ENCODE peak calls at places on chromosomes 11 and 22, in six cellular contexts. One of them, this sample, is unnamed.

GRCh38 chr11:283405-284080 is 5.3 kb downstream of the NLRP6 start:
- DNase-seq in mesendoderm: no peak
- DNase-seq in dorsolateral prefrontal cortex: peak
- DNase-seq in IMR-90: no peak
- DNase-seq in CD4-positive, alpha-beta T cell: no peak
- DNase-seq in fibroblast of lung: no peak
- DNase-seq in this sample: no peak

GRCh38 chr11:95338430-95338991 is 107.5 kb upstream of the SESN3 start:
- DNase-seq in mesendoderm: no peak
- DNase-seq in dorsolateral prefrontal cortex: no peak
- DNase-seq in IMR-90: peak
- DNase-seq in CD4-positive, alpha-beta T cell: no peak
- DNase-seq in fibroblast of lung: peak
- DNase-seq in this sample: no peak

GRCh38 chr11:119803139-119803538 is 74.1 kb upstream of the NECTIN1 start:
- DNase-seq in mesendoderm: no peak
- DNase-seq in dorsolateral prefrontal cortex: no peak
- DNase-seq in IMR-90: no peak
- DNase-seq in CD4-positive, alpha-beta T cell: no peak
- DNase-seq in fibroblast of lung: no peak
- DNase-seq in this sample: no peak

GRCh38 chr11:4826425-4826824 is 5.3 kb downstream of the OR51F2 start:
- DNase-seq in mesendoderm: peak
- DNase-seq in dorsolateral prefrontal cortex: no peak
- DNase-seq in IMR-90: peak
- DNase-seq in CD4-positive, alpha-beta T cell: no peak
- DNase-seq in fibroblast of lung: peak
- DNase-seq in this sample: no peak

GRCh38 chr11:128687321-128687720 is 6.6 kb upstream of the FLI1 start:
- DNase-seq in mesendoderm: peak
- DNase-seq in dorsolateral prefrontal cortex: no peak
- DNase-seq in IMR-90: no peak
- DNase-seq in CD4-positive, alpha-beta T cell: no peak
- DNase-seq in fibroblast of lung: no peak
- DNase-seq in this sample: no peak

GRCh38 chr11:110471315-110471714 is 41.6 kb downstream of the FDX1 start:
- DNase-seq in mesendoderm: no peak
- DNase-seq in dorsolateral prefrontal cortex: no peak
- DNase-seq in IMR-90: peak
- DNase-seq in CD4-positive, alpha-beta T cell: no peak
- DNase-seq in fibroblast of lung: peak
- DNase-seq in this sample: no peak

GRCh38 chr11:58567889-58568512 is 7.7 kb downstream of the LPXN start:
- DNase-seq in mesendoderm: peak
- DNase-seq in dorsolateral prefrontal cortex: no peak
- DNase-seq in IMR-90: peak
- DNase-seq in CD4-positive, alpha-beta T cell: peak
- DNase-seq in fibroblast of lung: peak
- DNase-seq in this sample: peak

GRCh38 chr11:457071-457760 is 7.1 kb downstream of the PTDSS2 start:
- DNase-seq in mesendoderm: no peak
- DNase-seq in dorsolateral prefrontal cortex: no peak
- DNase-seq in IMR-90: no peak
- DNase-seq in CD4-positive, alpha-beta T cell: no peak
- DNase-seq in fibroblast of lung: no peak
- DNase-seq in this sample: peak

GRCh38 chr11:40924915-40925314 is 534.5 kb downstream of the LRRC4C start:
- DNase-seq in mesendoderm: peak
- DNase-seq in dorsolateral prefrontal cortex: no peak
- DNase-seq in IMR-90: no peak
- DNase-seq in CD4-positive, alpha-beta T cell: no peak
- DNase-seq in fibroblast of lung: no peak
- DNase-seq in this sample: no peak

GRCh38 chr11:45436118-45436517 is 150.0 kb upstream of the SYT13 start:
- DNase-seq in mesendoderm: no peak
- DNase-seq in dorsolateral prefrontal cortex: no peak
- DNase-seq in IMR-90: no peak
- DNase-seq in CD4-positive, alpha-beta T cell: no peak
- DNase-seq in fibroblast of lung: no peak
- DNase-seq in this sample: no peak

GRCh38 chr22:46073683-46074504 is 76.4 kb upstream of the PPARA start:
- DNase-seq in mesendoderm: no peak
- DNase-seq in dorsolateral prefrontal cortex: peak
- DNase-seq in IMR-90: peak
- DNase-seq in CD4-positive, alpha-beta T cell: no peak
- DNase-seq in fibroblast of lung: peak
- DNase-seq in this sample: no peak

GRCh38 chr11:92453055-92453454 is 228.4 kb downstream of the FAT3 start:
- DNase-seq in mesendoderm: no peak
- DNase-seq in dorsolateral prefrontal cortex: no peak
- DNase-seq in IMR-90: peak
- DNase-seq in CD4-positive, alpha-beta T cell: no peak
- DNase-seq in fibroblast of lung: peak
- DNase-seq in this sample: no peak

GRCh38 chr11:6599884-6600390 is 3.5 kb downstream of the RRP8 start:
- DNase-seq in mesendoderm: no peak
- DNase-seq in dorsolateral prefrontal cortex: no peak
- DNase-seq in IMR-90: no peak
- DNase-seq in CD4-positive, alpha-beta T cell: no peak
- DNase-seq in fibroblast of lung: no peak
- DNase-seq in this sample: no peak

GRCh38 chr22:25069758-25070461 is 117.4 kb downstream of the KIAA1671 start:
- DNase-seq in mesendoderm: no peak
- DNase-seq in dorsolateral prefrontal cortex: no peak
- DNase-seq in IMR-90: no peak
- DNase-seq in CD4-positive, alpha-beta T cell: no peak
- DNase-seq in fibroblast of lung: no peak
- DNase-seq in this sample: peak

GRCh38 chr11:17812286-17813187 is 78.0 kb downstream of the KCNC1 start:
- DNase-seq in mesendoderm: no peak
- DNase-seq in dorsolateral prefrontal cortex: no peak
- DNase-seq in IMR-90: no peak
- DNase-seq in CD4-positive, alpha-beta T cell: no peak
- DNase-seq in fibroblast of lung: no peak
- DNase-seq in this sample: no peak

GRCh38 chr11:105673089-105673488 is 63.2 kb downstream of the GRIA4 start:
- DNase-seq in mesendoderm: peak
- DNase-seq in dorsolateral prefrontal cortex: no peak
- DNase-seq in IMR-90: peak
- DNase-seq in CD4-positive, alpha-beta T cell: no peak
- DNase-seq in fibroblast of lung: peak
- DNase-seq in this sample: peak

GRCh38 chr11:35162795-35163194 is 23.8 kb downstream of the CD44 start:
- DNase-seq in mesendoderm: no peak
- DNase-seq in dorsolateral prefrontal cortex: no peak
- DNase-seq in IMR-90: peak
- DNase-seq in CD4-positive, alpha-beta T cell: no peak
- DNase-seq in fibroblast of lung: no peak
- DNase-seq in this sample: no peak

GRCh38 chr11:74371269-74372039 is 26.8 kb downstream of the PGM2L1 start:
- DNase-seq in mesendoderm: no peak
- DNase-seq in dorsolateral prefrontal cortex: no peak
- DNase-seq in IMR-90: peak
- DNase-seq in CD4-positive, alpha-beta T cell: no peak
- DNase-seq in fibroblast of lung: peak
- DNase-seq in this sample: no peak

GRCh38 chr22:31895317-31896133 is 48.8 kb upstream of the YWHAH start:
- DNase-seq in mesendoderm: no peak
- DNase-seq in dorsolateral prefrontal cortex: no peak
- DNase-seq in IMR-90: peak
- DNase-seq in CD4-positive, alpha-beta T cell: no peak
- DNase-seq in fibroblast of lung: no peak
- DNase-seq in this sample: no peak

GRCh38 chr11:88689548-88690240 is 352.2 kb upstream of the CTSC start:
- DNase-seq in mesendoderm: no peak
- DNase-seq in dorsolateral prefrontal cortex: no peak
- DNase-seq in IMR-90: no peak
- DNase-seq in CD4-positive, alpha-beta T cell: peak
- DNase-seq in fibroblast of lung: no peak
- DNase-seq in this sample: no peak

GRCh38 chr11:14012836-14013235 is 50.3 kb downstream of the SPON1 start:
- DNase-seq in mesendoderm: no peak
- DNase-seq in dorsolateral prefrontal cortex: no peak
- DNase-seq in IMR-90: peak
- DNase-seq in CD4-positive, alpha-beta T cell: no peak
- DNase-seq in fibroblast of lung: peak
- DNase-seq in this sample: no peak

GRCh38 chr22:29199702-29200400 is 5.8 kb upstream of the EMID1 start:
- DNase-seq in mesendoderm: no peak
- DNase-seq in dorsolateral prefrontal cortex: no peak
- DNase-seq in IMR-90: no peak
- DNase-seq in CD4-positive, alpha-beta T cell: no peak
- DNase-seq in fibroblast of lung: no peak
- DNase-seq in this sample: no peak

GRCh38 chr11:134616048-134616447 is 204.0 kb upstream of the B3GAT1 start:
- DNase-seq in mesendoderm: no peak
- DNase-seq in dorsolateral prefrontal cortex: no peak
- DNase-seq in IMR-90: no peak
- DNase-seq in CD4-positive, alpha-beta T cell: no peak
- DNase-seq in fibroblast of lung: no peak
- DNase-seq in this sample: no peak

GRCh38 chr11:64516226-64516625 is 74.8 kb upstream of the SLC22A12 start:
- DNase-seq in mesendoderm: peak
- DNase-seq in dorsolateral prefrontal cortex: no peak
- DNase-seq in IMR-90: no peak
- DNase-seq in CD4-positive, alpha-beta T cell: no peak
- DNase-seq in fibroblast of lung: no peak
- DNase-seq in this sample: no peak

GRCh38 chr11:2737876-2738275 is 38.1 kb upstream of the KCNQ1OT1 start:
- DNase-seq in mesendoderm: no peak
- DNase-seq in dorsolateral prefrontal cortex: no peak
- DNase-seq in IMR-90: no peak
- DNase-seq in CD4-positive, alpha-beta T cell: no peak
- DNase-seq in fibroblast of lung: peak
- DNase-seq in this sample: no peak

GRCh38 chr22:36160499-36160942 is at the start of gene APOL3:
- DNase-seq in mesendoderm: no peak
- DNase-seq in dorsolateral prefrontal cortex: no peak
- DNase-seq in IMR-90: peak
- DNase-seq in CD4-positive, alpha-beta T cell: peak
- DNase-seq in fibroblast of lung: peak
- DNase-seq in this sample: peak

DNA sequence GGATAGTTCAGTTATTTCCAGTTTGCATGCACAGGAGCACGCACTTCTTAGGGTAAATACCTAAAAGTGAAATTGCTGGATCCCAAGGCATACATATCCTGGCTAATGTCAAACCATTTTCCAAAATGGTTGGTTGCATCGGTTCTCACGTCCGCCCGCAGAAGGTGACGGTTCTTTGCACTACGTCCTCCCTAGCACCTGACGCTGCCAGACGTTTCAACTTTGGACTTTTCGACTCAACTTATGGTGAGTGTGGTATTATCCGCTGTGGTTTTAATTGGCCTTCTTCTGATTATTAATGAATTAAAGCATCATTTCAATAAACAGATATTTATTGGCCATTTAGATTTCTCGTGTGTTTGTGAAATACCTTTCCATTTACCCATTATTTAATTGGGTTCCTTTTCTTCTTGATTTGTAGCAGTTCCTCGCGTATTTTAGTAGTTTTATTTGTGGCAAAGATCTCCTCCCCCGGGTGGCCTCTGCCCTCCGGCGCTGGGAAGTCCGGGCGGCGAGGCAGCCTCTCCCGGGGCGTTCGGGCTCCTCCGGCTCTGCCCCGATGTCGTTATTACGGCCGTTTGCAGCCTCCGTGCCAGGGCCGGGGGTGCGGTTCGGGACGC is at the start of gene JHY:
- DNase-seq in mesendoderm: no peak
- DNase-seq in dorsolateral prefrontal cortex: no peak
- DNase-seq in IMR-90: no peak
- DNase-seq in CD4-positive, alpha-beta T cell: no peak
- DNase-seq in fibroblast of lung: no peak
- DNase-seq in this sample: no peak
- H3K27ac ChIP-seq in mesendoderm: peak
- H3K27ac ChIP-seq in dorsolateral prefrontal cortex: peak
- H3K27ac ChIP-seq in IMR-90: no peak
- H3K27ac ChIP-seq in CD4-positive, alpha-beta T cell: peak
- H3K27ac ChIP-seq in fibroblast of lung: peak
- H3K27ac ChIP-seq in this sample: peak

GRCh38 chr11:116835791-116836647 is 1.4 kb downstream of the APOA1 start:
- DNase-seq in mesendoderm: peak
- DNase-seq in dorsolateral prefrontal cortex: peak
- DNase-seq in IMR-90: peak
- DNase-seq in CD4-positive, alpha-beta T cell: peak
- DNase-seq in fibroblast of lung: peak
- DNase-seq in this sample: peak

GRCh38 chr11:116835042-116835772 is 2.2 kb downstream of the APOA1 start:
- DNase-seq in mesendoderm: no peak
- DNase-seq in dorsolateral prefrontal cortex: no peak
- DNase-seq in IMR-90: no peak
- DNase-seq in CD4-positive, alpha-beta T cell: no peak
- DNase-seq in fibroblast of lung: no peak
- DNase-seq in this sample: peak

GRCh38 chr11:116837231-116838091 is at the start of gene APOA1:
- DNase-seq in mesendoderm: peak
- DNase-seq in dorsolateral prefrontal cortex: no peak
- DNase-seq in IMR-90: no peak
- DNase-seq in CD4-positive, alpha-beta T cell: no peak
- DNase-seq in fibroblast of lung: no peak
- DNase-seq in this sample: no peak

GRCh38 chr11:116838321-116839084 is 1.1 kb upstream of the APOA1 start:
- DNase-seq in mesendoderm: no peak
- DNase-seq in dorsolateral prefrontal cortex: no peak
- DNase-seq in IMR-90: no peak
- DNase-seq in CD4-positive, alpha-beta T cell: no peak
- DNase-seq in fibroblast of lung: no peak
- DNase-seq in this sample: no peak

GRCh38 chr11:116836648-116837023 is 786 bp downstream of the APOA1 start:
- DNase-seq in mesendoderm: no peak
- DNase-seq in dorsolateral prefrontal cortex: no peak
- DNase-seq in IMR-90: no peak
- DNase-seq in CD4-positive, alpha-beta T cell: no peak
- DNase-seq in fibroblast of lung: no peak
- DNase-seq in this sample: no peak
- H3K27ac ChIP-seq in mesendoderm: no peak
- H3K27ac ChIP-seq in dorsolateral prefrontal cortex: peak
- H3K27ac ChIP-seq in IMR-90: no peak
- H3K27ac ChIP-seq in CD4-positive, alpha-beta T cell: no peak
- H3K27ac ChIP-seq in fibroblast of lung: no peak
- H3K27ac ChIP-seq in this sample: no peak

DNA sequence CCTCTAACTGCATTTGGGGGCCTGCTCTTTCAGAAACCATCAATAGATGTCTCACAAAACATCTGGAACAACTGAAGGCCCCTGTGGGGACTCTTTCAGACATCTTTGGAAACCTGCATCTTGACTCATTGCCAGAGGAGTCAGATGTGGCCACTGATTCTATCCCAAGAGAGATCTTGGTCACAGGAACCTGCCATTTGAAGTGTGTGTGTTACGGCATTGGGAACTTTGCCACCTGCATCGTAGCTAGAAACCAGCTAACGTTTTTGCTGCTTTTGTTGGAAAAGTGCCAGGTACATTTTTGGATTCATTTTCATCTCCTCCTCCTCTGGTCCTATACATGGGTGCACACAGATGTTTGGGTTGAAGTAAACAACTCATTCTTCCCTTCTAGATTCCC is 4.3 kb downstream of the SRRD start:
- DNase-seq in mesendoderm: no peak
- DNase-seq in dorsolateral prefrontal cortex: no peak
- DNase-seq in IMR-90: no peak
- DNase-seq in CD4-positive, alpha-beta T cell: no peak
- DNase-seq in fibroblast of lung: no peak
- DNase-seq in this sample: no peak
- H3K27ac ChIP-seq in mesendoderm: no peak
- H3K27ac ChIP-seq in dorsolateral prefrontal cortex: no peak
- H3K27ac ChIP-seq in IMR-90: no peak
- H3K27ac ChIP-seq in CD4-positive, alpha-beta T cell: no peak
- H3K27ac ChIP-seq in fibroblast of lung: no peak
- H3K27ac ChIP-seq in this sample: no peak

GRCh38 chr11:27688076-27688475 is 12.2 kb downstream of the BDNF start:
- DNase-seq in mesendoderm: peak
- DNase-seq in dorsolateral prefrontal cortex: no peak
- DNase-seq in IMR-90: no peak
- DNase-seq in CD4-positive, alpha-beta T cell: no peak
- DNase-seq in fibroblast of lung: no peak
- DNase-seq in this sample: no peak
- H3K27ac ChIP-seq in mesendoderm: no peak
- H3K27ac ChIP-seq in dorsolateral prefrontal cortex: no peak
- H3K27ac ChIP-seq in IMR-90: no peak
- H3K27ac ChIP-seq in CD4-positive, alpha-beta T cell: no peak
- H3K27ac ChIP-seq in fibroblast of lung: no peak
- H3K27ac ChIP-seq in this sample: no peak

This sample was measured in CD4-positive, alpha-beta memory T cell.